ENCODE peak calls at places on chromosome 5, in nine cellular contexts. Q is suprapubic skin, M is psoas muscle, I is coronary artery, G is heart right ventricle, E is fibroblast of pulmonary artery, K is SJSA1, R is HCT116, B is OCI-LY7. X is an unnamed sample.

GRCh38 chr5:140346348-140347221 is at the start of gene HBEGF:
- DNase-seq in I (peak; percentile 86), M (peak; percentile 89), K (peak; percentile 85), E (peak; percentile 71), G (peak; percentile 84), Q (peak; percentile 83), B (peak; percentile 84), R (peak; percentile 74), X (peak; percentile 98)

GRCh38 chr5:124007675-124008398 is 495.9 kb downstream of the CSNK1G3 start:
- DNase-seq in I (no peak), G (no peak), Q (no peak), M (no peak), E (peak; percentile 12), B (peak; percentile 49), R (peak; percentile 16), K (no peak), X (no peak)

GRCh38 chr5:35598707-35599370 is 18.8 kb upstream of the SPEF2 start:
- DNase-seq in G (no peak), Q (no peak), R (peak; percentile 13), I (no peak), B (peak; percentile 18), M (no peak), E (no peak), K (no peak), X (no peak)

GRCh38 chr5:18985397-18985796 is 1002.6 kb downstream of the CDH18 start:
- DNase-seq in K (no peak), Q (no peak), R (no peak), E (no peak), G (no peak), I (no peak), M (no peak), B (no peak), X (no peak)

GRCh38 chr5:179793470-179794139 is at the start of gene LTC4S:
- DNase-seq in I (no peak), R (no peak), Q (peak; percentile 90), G (peak; percentile 86), M (peak; percentile 86), E (peak; percentile 80), B (peak; percentile 26), K (no peak), X (peak; percentile 97)

GRCh38 chr5:139100825-139101224 is 97.3 kb downstream of the SIL1 start:
- DNase-seq in I (no peak), B (no peak), R (peak; percentile 1), K (no peak), E (peak; percentile 21), Q (no peak), G (no peak), M (no peak), X (peak; percentile 80)

GRCh38 chr5:8682381-8682780 is 813.4 kb downstream of the MTRR start:
- DNase-seq in M (no peak), I (no peak), B (no peak), K (no peak), R (no peak), E (no peak), G (no peak), Q (no peak), X (no peak)

GRCh38 chr5:163104496-163104895 is 332.9 kb upstream of the CCNG1 start:
- DNase-seq in Q (no peak), E (no peak), K (no peak), G (no peak), I (no peak), B (no peak), R (no peak), M (no peak), X (no peak)

GRCh38 chr5:134003957-134004625 is 684 bp downstream of the VDAC1 start:
- DNase-seq in G (peak; percentile 57), Q (no peak), B (peak; percentile 65), M (peak; percentile 83), E (peak; percentile 57), K (peak; percentile 60), I (peak; percentile 86), R (no peak), X (peak; percentile 94)

GRCh38 chr5:39299962-39300361 is 64.3 kb downstream of the C9 start:
- DNase-seq in G (no peak), I (no peak), E (no peak), R (no peak), B (no peak), M (no peak), Q (no peak), K (no peak), X (no peak)

GRCh38 chr5:174387448-174387847 is 336.9 kb upstream of the MSX2 start:
- DNase-seq in B (no peak), M (no peak), I (no peak), G (no peak), E (no peak), Q (no peak), K (no peak), R (no peak), X (no peak)

GRCh38 chr5:14880688-14881087 is 9.1 kb upstream of the ANKH start:
- DNase-seq in Q (no peak), I (no peak), G (no peak), M (no peak), R (no peak), B (no peak), E (no peak), K (no peak), X (peak; percentile 62)

GRCh38 chr5:65986050-65986451 is 59.7 kb downstream of the ERBIN start:
- DNase-seq in Q (no peak), I (no peak), K (no peak), B (no peak), M (no peak), E (peak; percentile 42), G (no peak), R (no peak), X (peak; percentile 91)

GRCh38 chr5:124658867-124659557 is 87.4 kb downstream of the ZNF608 start:
- DNase-seq in R (no peak), K (no peak), Q (no peak), M (no peak), G (no peak), E (no peak), B (peak; percentile 29), I (no peak), X (no peak)

GRCh38 chr5:167696558-167697314 is 594.7 kb upstream of the WWC1 start:
- DNase-seq in Q (no peak), K (no peak), M (no peak), G (no peak), I (no peak), E (no peak), B (no peak), R (no peak), X (peak; percentile 3)

GRCh38 chr5:167699434-167699833 is 592.0 kb upstream of the WWC1 start:
- DNase-seq in M (no peak), Q (no peak), E (peak; percentile 99), B (no peak), K (peak; percentile 96), I (no peak), G (no peak), R (peak; percentile 97), X (peak; percentile 88)

GRCh38 chr5:167701103-167701502 is 590.3 kb upstream of the WWC1 start:
- DNase-seq in Q (no peak), G (no peak), B (no peak), M (no peak), K (no peak), R (no peak), E (no peak), I (no peak), X (peak; percentile 25)

DNA sequence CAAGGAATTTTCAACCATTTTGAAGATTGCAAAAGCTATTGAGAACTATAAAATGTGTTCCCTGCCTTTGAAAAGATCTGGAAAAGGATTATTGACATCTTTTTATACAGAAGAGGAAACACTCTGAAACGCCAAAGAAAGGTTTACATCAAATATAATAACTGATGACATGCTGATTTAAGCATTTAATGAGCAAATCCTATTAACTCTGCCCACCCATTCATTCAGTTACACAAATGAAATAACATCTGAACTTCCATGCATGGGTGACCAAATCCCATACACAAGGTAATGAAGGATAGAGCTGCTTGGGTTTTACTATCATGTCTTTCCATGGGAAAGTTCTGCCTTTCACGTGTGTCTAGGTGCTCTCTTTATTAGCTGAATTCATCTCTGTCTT is 589.4 kb upstream of the WWC1 start:
- DNase-seq in M (no peak), B (no peak), I (no peak), E (no peak), K (no peak), G (no peak), R (no peak), Q (no peak), X (no peak)
- H3K4me3 ChIP-seq in M (no peak overlapping the region), B (no peak overlapping the region), I (no peak overlapping the region), E (no peak overlapping the region), K (no peak overlapping the region), G (no peak overlapping the region), R (no peak overlapping the region), Q (no peak overlapping the region), X (no peak overlapping the region)

GRCh38 chr5:169648725-169649124 is 11.7 kb downstream of the DOCK2 start:
- DNase-seq in R (no peak), G (peak; percentile 23), Q (no peak), M (no peak), B (no peak), I (no peak), K (no peak), E (peak; percentile 62), X (peak; percentile 71)

GRCh38 chr5:169649486-169649885 is 12.4 kb downstream of the DOCK2 start:
- DNase-seq in M (no peak), I (no peak), G (no peak), E (no peak), R (no peak), Q (no peak), B (no peak), K (no peak), X (no peak)

GRCh38 chr5:169646856-169647255 is 9.8 kb downstream of the DOCK2 start:
- DNase-seq in G (no peak), M (no peak), K (no peak), Q (no peak), R (no peak), B (no peak), E (no peak), I (no peak), X (no peak)

GRCh38 chr5:169650701-169651331 is 13.7 kb downstream of the DOCK2 start:
- DNase-seq in B (peak; percentile 43), M (no peak), R (no peak), I (no peak), E (peak; percentile 77), K (no peak), Q (no peak), G (no peak), X (peak; percentile 84)

GRCh38 chr5:169647566-169647965 is 10.5 kb downstream of the DOCK2 start:
- DNase-seq in E (no peak), M (no peak), B (peak; percentile 44), Q (no peak), K (no peak), I (no peak), G (no peak), R (no peak), X (no peak)
- H3K4me3 ChIP-seq in E (no peak overlapping the region), M (no peak overlapping the region), B (peak overlapping the region; percentile 26), Q (no peak overlapping the region), K (no peak overlapping the region), I (no peak overlapping the region), G (no peak overlapping the region), R (no peak overlapping the region), X (no peak overlapping the region)

GRCh38 chr5:67188274-67188857 is 8.2 kb downstream of the CD180 start:
- DNase-seq in Q (no peak), E (no peak), M (no peak), K (no peak), R (no peak), B (no peak), G (no peak), I (no peak), X (peak; percentile 68)
- H3K4me3 ChIP-seq in Q (no peak overlapping the region), E (no peak overlapping the region), M (no peak overlapping the region), K (no peak overlapping the region), R (no peak overlapping the region), B (peak overlapping the region; percentile 35), G (no peak overlapping the region), I (no peak overlapping the region), X (no peak overlapping the region)

GRCh38 chr5:172280937-172281336 is 2.6 kb downstream of the UBTD2 start:
- DNase-seq in R (no peak), B (no peak), K (peak; percentile 84), E (no peak), I (no peak), Q (no peak), M (no peak), G (no peak), X (no peak)
- H3K4me3 ChIP-seq in R (no peak overlapping the region), B (peak overlapping the region; percentile 94), K (no peak overlapping the region), E (peak overlapping the region; percentile 82), I (no peak overlapping the region), Q (no peak overlapping the region), M (no peak overlapping the region), G (no peak overlapping the region), X (peak overlapping the region; percentile 95)